ENCODE peak calls at places on chromosomes 6 and 20, in ten cellular contexts. One of them, this sample, is unnamed.

GRCh38 chr6:70980800-70981199 is 23.9 kb upstream of the B3GAT2 start:
- DNase-seq in effector memory CD8-positive, alpha-beta T cell: no peak
- DNase-seq in activated CD4-positive, alpha-beta memory T cell treated with anti-CD3 and anti-CD28 coated beads, Interleukin-2, amount 10 ng/mL, durations not matched to agents 7 days and 5 days: no peak
- DNase-seq in T-helper 1 cell: no peak
- DNase-seq in NCI-H1105 treated with DMSO at 0.1 percent for 48 hours: no peak
- DNase-seq in SK-N-DZ: peak
- DNase-seq in HTR-8/SVneo: no peak
- DNase-seq in HFFc6: no peak
- DNase-seq in CD4-positive, alpha-beta T cell: no peak
- DNase-seq in osteocyte: no peak
- DNase-seq in this sample: no peak

GRCh38 chr20:62274332-62275262 is 28.2 kb upstream of the ADRM1 start:
- DNase-seq in effector memory CD8-positive, alpha-beta T cell: no peak
- DNase-seq in activated CD4-positive, alpha-beta memory T cell treated with anti-CD3 and anti-CD28 coated beads, Interleukin-2, amount 10 ng/mL, durations not matched to agents 7 days and 5 days: no peak
- DNase-seq in T-helper 1 cell: no peak
- DNase-seq in NCI-H1105 treated with DMSO at 0.1 percent for 48 hours: no peak
- DNase-seq in SK-N-DZ: no peak
- DNase-seq in HTR-8/SVneo: no peak
- DNase-seq in HFFc6: no peak
- DNase-seq in CD4-positive, alpha-beta T cell: no peak
- DNase-seq in osteocyte: no peak
- DNase-seq in this sample: no peak

GRCh38 chr20:41177636-41178035 is 40.3 kb downstream of the PLCG1 start:
- DNase-seq in effector memory CD8-positive, alpha-beta T cell: no peak
- DNase-seq in activated CD4-positive, alpha-beta memory T cell treated with anti-CD3 and anti-CD28 coated beads, Interleukin-2, amount 10 ng/mL, durations not matched to agents 7 days and 5 days: peak
- DNase-seq in T-helper 1 cell: no peak
- DNase-seq in NCI-H1105 treated with DMSO at 0.1 percent for 48 hours: no peak
- DNase-seq in SK-N-DZ: no peak
- DNase-seq in HTR-8/SVneo: peak
- DNase-seq in HFFc6: peak
- DNase-seq in CD4-positive, alpha-beta T cell: no peak
- DNase-seq in osteocyte: peak
- DNase-seq in this sample: peak

GRCh38 chr6:106858653-106859092 is 115.9 kb downstream of the CD24 start:
- DNase-seq in effector memory CD8-positive, alpha-beta T cell: no peak
- DNase-seq in activated CD4-positive, alpha-beta memory T cell treated with anti-CD3 and anti-CD28 coated beads, Interleukin-2, amount 10 ng/mL, durations not matched to agents 7 days and 5 days: no peak
- DNase-seq in T-helper 1 cell: no peak
- DNase-seq in NCI-H1105 treated with DMSO at 0.1 percent for 48 hours: no peak
- DNase-seq in SK-N-DZ: peak
- DNase-seq in HTR-8/SVneo: peak
- DNase-seq in HFFc6: peak
- DNase-seq in CD4-positive, alpha-beta T cell: no peak
- DNase-seq in osteocyte: no peak
- DNase-seq in this sample: no peak

GRCh38 chr6:29964904-29965872 is 22.9 kb downstream of the HLA-A start:
- DNase-seq in effector memory CD8-positive, alpha-beta T cell: peak
- DNase-seq in activated CD4-positive, alpha-beta memory T cell treated with anti-CD3 and anti-CD28 coated beads, Interleukin-2, amount 10 ng/mL, durations not matched to agents 7 days and 5 days: peak
- DNase-seq in T-helper 1 cell: peak
- DNase-seq in NCI-H1105 treated with DMSO at 0.1 percent for 48 hours: peak
- DNase-seq in SK-N-DZ: peak
- DNase-seq in HTR-8/SVneo: peak
- DNase-seq in HFFc6: peak
- DNase-seq in CD4-positive, alpha-beta T cell: peak
- DNase-seq in osteocyte: no peak
- DNase-seq in this sample: no peak

GRCh38 chr20:24212494-24212893 is 223.9 kb upstream of the GGTLC1 start:
- DNase-seq in effector memory CD8-positive, alpha-beta T cell: no peak
- DNase-seq in activated CD4-positive, alpha-beta memory T cell treated with anti-CD3 and anti-CD28 coated beads, Interleukin-2, amount 10 ng/mL, durations not matched to agents 7 days and 5 days: no peak
- DNase-seq in T-helper 1 cell: no peak
- DNase-seq in NCI-H1105 treated with DMSO at 0.1 percent for 48 hours: no peak
- DNase-seq in SK-N-DZ: no peak
- DNase-seq in HTR-8/SVneo: no peak
- DNase-seq in HFFc6: no peak
- DNase-seq in CD4-positive, alpha-beta T cell: no peak
- DNase-seq in osteocyte: no peak
- DNase-seq in this sample: no peak

GRCh38 chr6:55046869-55047422 is 127.4 kb upstream of the HCRTR2 start:
- DNase-seq in effector memory CD8-positive, alpha-beta T cell: no peak
- DNase-seq in activated CD4-positive, alpha-beta memory T cell treated with anti-CD3 and anti-CD28 coated beads, Interleukin-2, amount 10 ng/mL, durations not matched to agents 7 days and 5 days: no peak
- DNase-seq in T-helper 1 cell: no peak
- DNase-seq in NCI-H1105 treated with DMSO at 0.1 percent for 48 hours: peak
- DNase-seq in SK-N-DZ: no peak
- DNase-seq in HTR-8/SVneo: no peak
- DNase-seq in HFFc6: no peak
- DNase-seq in CD4-positive, alpha-beta T cell: no peak
- DNase-seq in osteocyte: no peak
- DNase-seq in this sample: no peak

GRCh38 chr6:148611213-148611612 is 135.6 kb upstream of the UST start:
- DNase-seq in effector memory CD8-positive, alpha-beta T cell: no peak
- DNase-seq in activated CD4-positive, alpha-beta memory T cell treated with anti-CD3 and anti-CD28 coated beads, Interleukin-2, amount 10 ng/mL, durations not matched to agents 7 days and 5 days: no peak
- DNase-seq in T-helper 1 cell: no peak
- DNase-seq in NCI-H1105 treated with DMSO at 0.1 percent for 48 hours: no peak
- DNase-seq in SK-N-DZ: no peak
- DNase-seq in HTR-8/SVneo: no peak
- DNase-seq in HFFc6: peak
- DNase-seq in CD4-positive, alpha-beta T cell: no peak
- DNase-seq in osteocyte: no peak
- DNase-seq in this sample: peak

GRCh38 chr6:110492584-110492983 is 16.2 kb upstream of the SLC22A16 start:
- DNase-seq in effector memory CD8-positive, alpha-beta T cell: no peak
- DNase-seq in activated CD4-positive, alpha-beta memory T cell treated with anti-CD3 and anti-CD28 coated beads, Interleukin-2, amount 10 ng/mL, durations not matched to agents 7 days and 5 days: no peak
- DNase-seq in T-helper 1 cell: no peak
- DNase-seq in NCI-H1105 treated with DMSO at 0.1 percent for 48 hours: no peak
- DNase-seq in SK-N-DZ: no peak
- DNase-seq in HTR-8/SVneo: peak
- DNase-seq in HFFc6: no peak
- DNase-seq in CD4-positive, alpha-beta T cell: no peak
- DNase-seq in osteocyte: no peak
- DNase-seq in this sample: no peak

GRCh38 chr6:127384007-127384406 is 40.6 kb upstream of the ECHDC1 start:
- DNase-seq in effector memory CD8-positive, alpha-beta T cell: no peak
- DNase-seq in activated CD4-positive, alpha-beta memory T cell treated with anti-CD3 and anti-CD28 coated beads, Interleukin-2, amount 10 ng/mL, durations not matched to agents 7 days and 5 days: no peak
- DNase-seq in T-helper 1 cell: no peak
- DNase-seq in NCI-H1105 treated with DMSO at 0.1 percent for 48 hours: no peak
- DNase-seq in SK-N-DZ: no peak
- DNase-seq in HTR-8/SVneo: no peak
- DNase-seq in HFFc6: no peak
- DNase-seq in CD4-positive, alpha-beta T cell: no peak
- DNase-seq in osteocyte: no peak
- DNase-seq in this sample: no peak

GRCh38 chr6:21185849-21186478 is 407.6 kb upstream of the SOX4 start:
- DNase-seq in effector memory CD8-positive, alpha-beta T cell: no peak
- DNase-seq in activated CD4-positive, alpha-beta memory T cell treated with anti-CD3 and anti-CD28 coated beads, Interleukin-2, amount 10 ng/mL, durations not matched to agents 7 days and 5 days: no peak
- DNase-seq in T-helper 1 cell: no peak
- DNase-seq in NCI-H1105 treated with DMSO at 0.1 percent for 48 hours: peak
- DNase-seq in SK-N-DZ: no peak
- DNase-seq in HTR-8/SVneo: no peak
- DNase-seq in HFFc6: no peak
- DNase-seq in CD4-positive, alpha-beta T cell: no peak
- DNase-seq in osteocyte: no peak
- DNase-seq in this sample: no peak

GRCh38 chr6:110999634-111000270 is 17.9 kb downstream of the RPF2 start:
- DNase-seq in effector memory CD8-positive, alpha-beta T cell: no peak
- DNase-seq in activated CD4-positive, alpha-beta memory T cell treated with anti-CD3 and anti-CD28 coated beads, Interleukin-2, amount 10 ng/mL, durations not matched to agents 7 days and 5 days: no peak
- DNase-seq in T-helper 1 cell: no peak
- DNase-seq in NCI-H1105 treated with DMSO at 0.1 percent for 48 hours: peak
- DNase-seq in SK-N-DZ: no peak
- DNase-seq in HTR-8/SVneo: peak
- DNase-seq in HFFc6: peak
- DNase-seq in CD4-positive, alpha-beta T cell: no peak
- DNase-seq in osteocyte: no peak
- DNase-seq in this sample: no peak

GRCh38 chr20:32034581-32035397 is 17.3 kb upstream of the HCK start:
- DNase-seq in effector memory CD8-positive, alpha-beta T cell: no peak
- DNase-seq in activated CD4-positive, alpha-beta memory T cell treated with anti-CD3 and anti-CD28 coated beads, Interleukin-2, amount 10 ng/mL, durations not matched to agents 7 days and 5 days: no peak
- DNase-seq in T-helper 1 cell: no peak
- DNase-seq in NCI-H1105 treated with DMSO at 0.1 percent for 48 hours: no peak
- DNase-seq in SK-N-DZ: no peak
- DNase-seq in HTR-8/SVneo: peak
- DNase-seq in HFFc6: peak
- DNase-seq in CD4-positive, alpha-beta T cell: no peak
- DNase-seq in osteocyte: no peak
- DNase-seq in this sample: no peak

GRCh38 chr6:37897321-37897720 is 77.8 kb downstream of the ZFAND3 start:
- DNase-seq in effector memory CD8-positive, alpha-beta T cell: no peak
- DNase-seq in activated CD4-positive, alpha-beta memory T cell treated with anti-CD3 and anti-CD28 coated beads, Interleukin-2, amount 10 ng/mL, durations not matched to agents 7 days and 5 days: no peak
- DNase-seq in T-helper 1 cell: no peak
- DNase-seq in NCI-H1105 treated with DMSO at 0.1 percent for 48 hours: no peak
- DNase-seq in SK-N-DZ: no peak
- DNase-seq in HTR-8/SVneo: peak
- DNase-seq in HFFc6: no peak
- DNase-seq in CD4-positive, alpha-beta T cell: no peak
- DNase-seq in osteocyte: no peak
- DNase-seq in this sample: no peak

GRCh38 chr6:33217246-33217645 is 8.9 kb downstream of the RING1 start:
- DNase-seq in effector memory CD8-positive, alpha-beta T cell: no peak
- DNase-seq in activated CD4-positive, alpha-beta memory T cell treated with anti-CD3 and anti-CD28 coated beads, Interleukin-2, amount 10 ng/mL, durations not matched to agents 7 days and 5 days: no peak
- DNase-seq in T-helper 1 cell: no peak
- DNase-seq in NCI-H1105 treated with DMSO at 0.1 percent for 48 hours: no peak
- DNase-seq in SK-N-DZ: no peak
- DNase-seq in HTR-8/SVneo: no peak
- DNase-seq in HFFc6: no peak
- DNase-seq in CD4-positive, alpha-beta T cell: no peak
- DNase-seq in osteocyte: no peak
- DNase-seq in this sample: no peak

GRCh38 chr6:70709826-70710225 is 42.1 kb downstream of the SMAP1 start:
- DNase-seq in effector memory CD8-positive, alpha-beta T cell: no peak
- DNase-seq in activated CD4-positive, alpha-beta memory T cell treated with anti-CD3 and anti-CD28 coated beads, Interleukin-2, amount 10 ng/mL, durations not matched to agents 7 days and 5 days: no peak
- DNase-seq in T-helper 1 cell: no peak
- DNase-seq in NCI-H1105 treated with DMSO at 0.1 percent for 48 hours: no peak
- DNase-seq in SK-N-DZ: no peak
- DNase-seq in HTR-8/SVneo: no peak
- DNase-seq in HFFc6: peak
- DNase-seq in CD4-positive, alpha-beta T cell: no peak
- DNase-seq in osteocyte: no peak
- DNase-seq in this sample: no peak

GRCh38 chr6:159267165-159267564 is 98.0 kb downstream of the FNDC1 start:
- DNase-seq in effector memory CD8-positive, alpha-beta T cell: no peak
- DNase-seq in activated CD4-positive, alpha-beta memory T cell treated with anti-CD3 and anti-CD28 coated beads, Interleukin-2, amount 10 ng/mL, durations not matched to agents 7 days and 5 days: peak
- DNase-seq in T-helper 1 cell: no peak
- DNase-seq in NCI-H1105 treated with DMSO at 0.1 percent for 48 hours: no peak
- DNase-seq in SK-N-DZ: no peak
- DNase-seq in HTR-8/SVneo: no peak
- DNase-seq in HFFc6: no peak
- DNase-seq in CD4-positive, alpha-beta T cell: no peak
- DNase-seq in osteocyte: no peak
- DNase-seq in this sample: no peak